ENCODE peak calls at places on chromosomes 5 and 9, in ten cellular contexts. T is pancreas; P is WERI-Rb-1; X is mucosa of descending colon; E is CD8-positive, alpha-beta T cell; M is spleen; S is bronchial epithelial cell; G is right lobe of liver; O is ascending aorta; Y is cardiac muscle cell. J is an unnamed sample.

GRCh38 chr5:82560546-82560945 is 282.4 kb upstream of the RPS23 start:
- DNase-seq in X (no peak), P (no peak), S (no peak), Y (peak; percentile 9), O (no peak), M (no peak), G (no peak), T (no peak), E (no peak), J (no peak)

GRCh38 chr5:109924708-109925107 is 235.0 kb downstream of the MAN2A1 start:
- DNase-seq in S (no peak), Y (no peak), T (no peak), P (no peak), E (no peak), G (no peak), O (no peak), M (no peak), X (no peak), J (no peak)

GRCh38 chr5:124859027-124859426 is 112.6 kb upstream of the ZNF608 start:
- DNase-seq in P (no peak), S (no peak), G (peak; percentile 21), T (no peak), O (peak; percentile 71), E (no peak), X (no peak), Y (no peak), M (no peak), J (peak; percentile 49)

GRCh38 chr5:2334686-2335085 is 416.8 kb downstream of the IRX2 start:
- DNase-seq in O (no peak), Y (no peak), T (no peak), E (no peak), G (no peak), X (no peak), M (no peak), S (no peak), P (no peak), J (no peak)

GRCh38 chr5:167720676-167721260 is 570.7 kb upstream of the WWC1 start:
- DNase-seq in X (no peak), P (no peak), O (no peak), T (no peak), S (no peak), Y (no peak), M (no peak), G (no peak), E (no peak), J (no peak)

GRCh38 chr9:81613002-81613750 is 76.2 kb downstream of the TLE1 start:
- DNase-seq in S (no peak), M (no peak), E (no peak), G (no peak), T (no peak), X (peak; percentile 46), Y (peak; percentile 97), O (peak; percentile 87), P (no peak), J (peak; percentile 50)

GRCh38 chr9:33452828-33453271 is 5.5 kb upstream of the AQP3 start:
- DNase-seq in O (no peak), S (peak; percentile 97), G (peak; percentile 54), T (no peak), P (peak; percentile 83), E (peak; percentile 32), M (no peak), Y (peak; percentile 88), X (peak; percentile 56), J (no peak)

GRCh38 chr5:72465601-72466563 is 41.3 kb downstream of the ZNF366 start:
- DNase-seq in Y (peak; percentile 32), S (peak; percentile 52), G (no peak), T (no peak), M (no peak), P (no peak), E (no peak), O (no peak), X (no peak), J (no peak)

GRCh38 chr9:114899461-114899860 is 30.9 kb downstream of the TNFSF8 start:
- DNase-seq in G (no peak), P (no peak), M (no peak), T (no peak), E (no peak), X (no peak), O (no peak), S (no peak), Y (no peak), J (no peak)

GRCh38 chr9:114898741-114899140 is 31.6 kb downstream of the TNFSF8 start:
- DNase-seq in T (no peak), X (peak; percentile 57), O (peak; percentile 73), E (peak; percentile 75), Y (peak; percentile 29), G (peak; percentile 32), M (peak; percentile 93), P (no peak), S (no peak), J (no peak)

GRCh38 chr9:114902773-114903589 is 27.4 kb downstream of the TNFSF8 start:
- DNase-seq in G (no peak), X (no peak), E (no peak), S (peak; percentile 49), M (no peak), T (no peak), P (no peak), O (no peak), Y (peak; percentile 32), J (no peak)

GRCh38 chr9:114905160-114905940 is 25.0 kb downstream of the TNFSF8 start:
- DNase-seq in S (no peak), X (no peak), Y (no peak), T (no peak), P (no peak), G (no peak), O (no peak), E (no peak), M (no peak), J (no peak)

GRCh38 chr9:114900937-114901802 is 29.2 kb downstream of the TNFSF8 start:
- DNase-seq in O (no peak), T (no peak), S (peak; percentile 69), P (no peak), X (no peak), E (no peak), Y (peak; percentile 21), M (no peak), G (no peak), J (no peak)
- TF ChIP-seq CTCF in O (no peak), T (no peak), S (no peak), P (no peak), X (no peak), E (no peak), Y (no peak), M (no peak), G (no peak), J (no peak)

DNA sequence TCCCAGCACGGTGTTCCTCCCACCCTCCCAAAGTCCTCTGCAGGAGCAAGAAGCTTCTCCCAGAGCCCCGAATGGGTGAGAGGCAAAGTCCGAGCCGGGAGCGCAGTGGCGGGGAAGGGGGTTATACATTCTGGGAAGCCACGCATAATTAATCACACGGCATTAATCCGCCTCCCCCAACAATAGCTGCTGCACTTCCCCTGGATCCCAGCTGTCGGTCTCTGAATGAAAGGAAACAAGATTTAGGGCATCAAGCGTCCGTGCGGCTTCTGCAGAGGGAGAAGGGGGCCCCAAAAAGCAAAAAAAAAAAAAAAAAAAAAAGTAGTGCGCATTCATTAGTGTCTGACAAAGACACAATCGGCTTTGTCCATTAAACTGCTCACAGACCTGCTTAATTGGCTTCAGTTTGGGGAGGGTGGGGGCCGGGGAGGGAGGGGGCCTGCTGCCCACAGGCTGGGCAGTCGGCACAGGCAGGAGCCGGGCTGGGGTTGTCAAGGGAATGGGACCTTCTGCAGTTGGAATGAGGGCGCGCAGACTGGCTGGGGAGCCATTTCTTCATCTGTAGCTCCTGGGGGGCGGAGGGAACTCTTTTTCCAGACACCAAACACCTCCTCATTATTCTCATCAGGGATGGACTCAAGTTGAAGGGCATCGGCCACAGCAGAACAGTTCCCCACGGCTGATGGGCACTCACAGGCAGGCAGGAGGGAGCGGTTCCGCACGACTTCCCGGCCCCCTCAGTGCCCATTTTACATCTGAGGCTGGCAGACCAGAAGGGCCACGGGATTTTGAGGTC is 3.4 kb downstream of the NOTCH1 start:
- DNase-seq in Y (no peak), G (no peak), T (no peak), X (no peak), O (no peak), P (peak; percentile 75), E (no peak), M (no peak), S (no peak), J (no peak)
- H3K36me3 ChIP-seq in Y (no peaks in the 10 kb centered on the region), G (no peaks in the 10 kb centered on the region), T (no peaks in the 10 kb centered on the region), X (no peaks in the 10 kb centered on the region), O (peaks cover 9% of the 10 kb centered on the region), P (peaks cover 47% of the 10 kb centered on the region), E (peaks cover 3% of the 10 kb centered on the region), M (peaks cover 5% of the 10 kb centered on the region), S (peaks cover 46% of the 10 kb centered on the region), J (no peaks in the 10 kb centered on the region)

DNA sequence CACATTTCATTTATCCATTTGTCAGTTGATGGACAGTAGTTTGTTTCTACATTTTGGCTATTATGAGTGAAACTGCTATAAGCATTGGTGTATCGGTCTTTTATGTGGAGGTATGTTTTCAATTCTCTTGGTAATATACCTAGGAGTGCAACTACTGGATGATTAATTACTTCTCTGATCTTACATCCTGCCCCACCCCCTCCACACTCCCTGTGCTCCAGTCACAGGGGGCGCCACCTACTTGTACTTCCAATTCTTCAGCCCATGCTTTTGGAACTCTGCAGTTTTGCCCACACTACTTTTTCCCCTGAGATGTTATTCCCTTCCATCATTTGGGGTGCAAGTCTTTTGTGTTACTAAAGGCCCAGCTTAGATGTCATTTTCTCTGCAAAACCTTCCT is 42.0 kb downstream of the SEC61B start:
- DNase-seq in X (no peak), S (peak; percentile 35), M (no peak), Y (peak; percentile 34), O (no peak), E (no peak), T (no peak), G (no peak), P (peak; percentile 67), J (no peak)
- TF ChIP-seq CTCF in X (no peak), S (peak; percentile 43), M (no peak), Y (peak; percentile 39), O (no peak), E (no peak), T (no peak), G (peak; percentile 7), P (peak; percentile 67), J (no peak)

GRCh38 chr9:108521063-108521462 is 334.7 kb downstream of the ACTL7B start:
- DNase-seq in G (no peak), O (no peak), S (peak; percentile 65), M (no peak), Y (peak; percentile 68), T (no peak), E (no peak), X (no peak), P (no peak), J (no peak)

GRCh38 chr9:108519417-108519816 is 336.4 kb downstream of the ACTL7B start:
- DNase-seq in Y (no peak), M (no peak), T (no peak), X (no peak), P (no peak), O (no peak), G (no peak), S (no peak), E (no peak), J (no peak)

GRCh38 chr9:108530141-108530540 is 325.6 kb downstream of the ACTL7B start:
- DNase-seq in P (no peak), S (no peak), O (no peak), G (no peak), T (peak; percentile 51), Y (no peak), X (no peak), E (no peak), M (no peak), J (no peak)

GRCh38 chr9:108526518-108526917 is 329.3 kb downstream of the ACTL7B start:
- DNase-seq in X (no peak), E (no peak), Y (no peak), G (no peak), T (no peak), O (no peak), M (no peak), S (no peak), P (no peak), J (no peak)

DNA sequence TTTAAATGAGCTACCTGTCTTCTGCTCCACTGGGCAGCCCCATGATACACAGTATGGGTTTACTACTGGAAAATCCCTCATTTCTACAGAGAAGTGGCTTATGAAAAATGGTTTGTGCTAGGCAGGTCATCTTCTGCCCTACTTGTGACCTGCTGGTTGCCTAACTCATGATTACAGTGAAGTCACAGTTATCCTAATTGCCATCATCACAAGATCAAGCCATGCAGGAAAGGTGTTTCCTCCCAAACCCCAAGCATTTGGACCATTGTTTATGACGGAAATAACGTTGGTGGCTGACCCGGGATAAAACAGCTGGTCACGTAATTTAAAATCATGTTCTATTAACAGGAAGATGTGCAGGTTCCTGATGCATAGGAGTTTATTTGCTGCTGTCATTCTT is 330.6 kb downstream of the ACTL7B start:
- DNase-seq in T (no peak), O (no peak), M (no peak), Y (no peak), X (no peak), G (no peak), P (no peak), E (no peak), S (no peak), J (no peak)
- H3K36me3 ChIP-seq in T (no peaks in the 10 kb centered on the region), O (no peaks in the 10 kb centered on the region), M (no peaks in the 10 kb centered on the region), Y (no peaks in the 10 kb centered on the region), X (no peaks in the 10 kb centered on the region), G (no peaks in the 10 kb centered on the region), P (no peaks in the 10 kb centered on the region), E (no peaks in the 10 kb centered on the region), S (no peaks in the 10 kb centered on the region), J (no peaks in the 10 kb centered on the region)